ENCODE peak calls at places on chromosomes 12 and 14, in four cellular contexts. L, W, C and E are unnamed samples.

GRCh38 chr12:51409846-51410245 is 14.8 kb upstream of the SLC4A8 start:
- DNase-seq in L (no peak), W (no peak), C (no peak), E (no peak)

GRCh38 chr14:99981806-99982205 is 83.4 kb upstream of the EVL start:
- DNase-seq in L (no peak), W (no peak), C (no peak), E (no peak)

GRCh38 chr14:103546651-103547454 is 15.6 kb downstream of the BAG5 start:
- DNase-seq in L (no peak), W (peak; percentile 68), C (peak; percentile 66), E (no peak)

GRCh38 chr14:24713404-24713803 is 79.4 kb upstream of the GZMB start:
- DNase-seq in L (no peak), W (no peak), C (no peak), E (no peak)

GRCh38 chr12:68854078-68854468 is 46.1 kb downstream of the MDM2 start:
- DNase-seq in L (no peak), W (no peak), C (peak; percentile 31), E (no peak)

GRCh38 chr14:73825551-73826188 is 26.0 kb upstream of the PTGR2 start:
- DNase-seq in L (no peak), W (peak; percentile 67), C (peak; percentile 84), E (peak; percentile 28)

GRCh38 chr12:124947013-124947412 is 32.6 kb upstream of the UBC start:
- DNase-seq in L (no peak), W (no peak), C (no peak), E (no peak)

GRCh38 chr14:103135333-103136075 is 12.2 kb downstream of the TNFAIP2 start:
- DNase-seq in L (no peak), W (no peak), C (no peak), E (no peak)

GRCh38 chr14:21244546-21244945 is 24.7 kb downstream of the HNRNPC start:
- DNase-seq in L (no peak), W (no peak), C (peak; percentile 82), E (no peak)

GRCh38 chr14:103527408-103528157 is 1.4 kb upstream of the TRMT61A start:
- DNase-seq in L (no peak), W (no peak), C (peak; percentile 70), E (no peak)

GRCh38 chr12:132610051-132610759 is at the start of gene LRCOL1:
- DNase-seq in L (peak; percentile 28), W (no peak), C (no peak), E (peak; percentile 39)

GRCh38 chr12:92915365-92915764 is 13.7 kb downstream of the EEA1 start:
- DNase-seq in L (no peak), W (no peak), C (no peak), E (no peak)

GRCh38 chr12:93144109-93144508 is 215.0 kb upstream of the EEA1 start:
- DNase-seq in L (no peak), W (no peak), C (peak; percentile 81), E (no peak)

GRCh38 chr14:55160989-55161388 is 30.4 kb downstream of the DLGAP5 start:
- DNase-seq in L (no peak), W (no peak), C (peak; percentile 49), E (peak; percentile 21)

GRCh38 chr12:131035268-131035681 is 81.6 kb downstream of the ADGRD1 start:
- DNase-seq in L (no peak), W (no peak), C (peak; percentile 2), E (no peak)

GRCh38 chr14:66496188-66496807 is 10.1 kb downstream of the CCDC196 start:
- DNase-seq in L (no peak), W (no peak), C (peak; percentile 20), E (no peak)
- H3K4me3 ChIP-seq in L (no peak overlapping the region), W (no peak overlapping the region), C (no peak overlapping the region), E (no peak overlapping the region)

GRCh38 chr12:121797937-121798801 is 4.7 kb upstream of the RHOF start:
- DNase-seq in L (no peak), W (no peak), C (no peak), E (no peak)

GRCh38 chr12:121798807-121799174 is 5.0 kb upstream of the SETD1B start:
- DNase-seq in L (no peak), W (no peak), C (no peak), E (no peak)

GRCh38 chr12:121799842-121800693 is 3.7 kb upstream of the SETD1B start:
- DNase-seq in L (peak; percentile 51), W (peak; percentile 73), C (peak; percentile 95), E (no peak)

GRCh38 chr12:121800694-121801600 is 2.9 kb upstream of the SETD1B start:
- DNase-seq in L (no peak), W (peak; percentile 63), C (peak; percentile 91), E (no peak)

DNA sequence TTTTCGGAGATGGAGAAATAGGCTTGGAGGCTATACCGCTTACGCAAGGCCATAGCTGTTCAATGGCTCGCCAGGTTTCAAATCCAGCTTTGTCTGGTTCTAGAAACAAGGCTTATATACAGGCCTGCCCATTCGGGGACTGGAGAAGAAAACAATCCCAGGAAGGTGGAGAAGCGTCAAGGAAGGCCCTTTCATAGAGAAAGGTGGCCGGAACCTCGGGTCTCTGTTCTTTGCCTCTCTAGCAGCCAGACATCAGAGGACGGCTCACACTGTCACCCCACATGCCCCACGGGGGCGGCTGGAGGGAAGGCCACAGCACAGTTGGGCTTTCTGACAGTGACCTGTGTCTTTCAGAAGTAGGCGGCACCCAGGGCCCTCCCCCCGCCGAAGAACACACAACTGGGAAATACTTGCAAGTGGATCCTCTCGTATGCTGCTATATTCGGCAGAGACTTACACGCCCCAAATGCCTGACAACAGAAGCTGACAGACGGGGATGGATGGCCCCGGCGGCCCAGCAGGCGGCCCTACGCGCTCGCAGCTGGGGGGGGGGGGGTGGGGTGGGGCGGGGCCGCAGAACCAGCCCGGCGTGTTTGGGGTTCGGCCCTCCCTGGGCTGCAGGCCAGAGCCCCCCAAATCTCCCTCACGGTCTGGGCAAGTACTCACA is 4.5 kb upstream of the SETD1B start:
- DNase-seq in L (peak; percentile 61), W (no peak), C (peak; percentile 91), E (no peak)
- TF ChIP-seq CTCF in L (no peak), W (no peak), C (peak; percentile 1), E (no peak)

DNA sequence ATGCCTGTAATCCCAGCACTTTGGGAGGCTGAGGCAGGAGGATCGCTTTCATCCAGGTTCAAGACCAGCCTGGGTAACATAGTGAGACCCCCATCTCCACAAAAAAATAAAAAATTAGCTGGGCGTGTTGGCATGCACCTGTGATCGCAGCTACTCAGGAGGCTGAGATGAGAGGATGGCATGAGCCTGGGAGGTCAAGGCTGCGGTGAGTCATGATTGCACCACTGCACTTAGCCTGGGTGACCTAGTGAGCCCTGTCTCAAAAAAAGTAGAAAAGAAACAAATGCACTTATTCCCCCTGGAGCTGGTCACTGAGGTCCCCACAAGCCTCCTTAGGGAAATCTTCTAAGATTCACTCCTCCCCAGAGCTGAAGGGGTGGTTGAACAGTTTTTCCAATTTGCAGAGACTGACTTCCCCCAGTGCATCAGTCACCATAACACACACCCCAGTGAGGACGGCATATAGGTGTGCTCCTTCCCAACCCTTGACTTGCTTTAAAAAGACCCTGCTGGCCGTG is 1.6 kb downstream of the CD9 start:
- DNase-seq in L (no peak), W (no peak), C (no peak), E (no peak)
- H3K4me3 ChIP-seq in L (no peak overlapping the region), W (no peak overlapping the region), C (peak overlapping the region; percentile 98), E (no peak overlapping the region)

DNA sequence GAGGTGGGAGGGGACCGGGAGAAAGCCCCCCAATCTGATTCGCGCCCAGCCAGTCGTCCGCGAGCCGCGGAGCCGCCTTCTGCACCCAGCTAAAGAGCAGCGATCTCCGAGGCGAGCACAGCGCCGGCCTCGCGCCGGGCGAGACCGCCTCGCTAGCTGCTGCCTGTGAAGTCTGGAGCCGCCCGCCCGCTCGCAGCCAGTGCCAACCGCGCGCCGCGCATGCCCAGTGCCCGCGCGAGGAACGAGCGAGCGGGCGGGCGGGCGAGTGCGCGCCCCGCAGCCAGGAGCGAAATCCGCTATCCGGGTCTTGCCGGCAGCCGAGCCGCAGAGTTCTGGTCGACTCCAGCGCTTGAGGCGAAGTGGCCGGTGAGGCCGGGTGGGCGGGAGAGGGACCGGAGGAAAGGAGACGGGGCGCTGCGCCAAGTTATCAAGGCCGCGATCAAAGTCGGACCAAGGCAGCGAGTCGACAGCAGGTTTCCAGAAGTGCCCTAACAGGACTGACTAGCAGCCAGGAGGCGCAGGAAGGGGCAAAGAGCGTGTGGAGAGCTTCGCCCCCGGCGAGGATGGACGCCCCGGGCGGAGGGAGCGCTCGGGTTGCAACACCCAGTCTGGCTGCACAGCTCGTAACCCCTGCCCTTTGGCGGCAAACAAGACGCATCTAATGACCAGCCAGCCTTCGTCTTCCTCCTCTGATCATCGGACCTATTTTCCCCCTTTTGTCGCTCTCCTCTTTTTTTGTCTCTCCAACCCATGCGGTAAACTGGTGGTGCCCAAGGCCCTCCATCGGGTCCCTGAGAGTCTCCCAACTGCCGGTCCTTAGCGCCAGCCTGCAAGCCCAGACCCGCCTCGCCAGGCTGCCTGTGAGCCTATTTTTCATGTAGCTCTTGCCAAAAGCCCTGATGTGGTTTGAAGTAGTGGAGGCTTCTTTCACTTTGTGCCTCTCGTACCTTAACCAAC is at the start of gene EPS8:
- DNase-seq in L (no peak), W (peak; percentile 82), C (peak; percentile 90), E (peak; percentile 66)
- TF ChIP-seq CTCF in L (no peak), W (no peak), C (peak; percentile 9), E (peak; percentile 17)

GRCh38 chr12:86697916-86698315 is 441.7 kb upstream of the MGAT4C start:
- DNase-seq in L (no peak), W (no peak), C (no peak), E (no peak)

DNA sequence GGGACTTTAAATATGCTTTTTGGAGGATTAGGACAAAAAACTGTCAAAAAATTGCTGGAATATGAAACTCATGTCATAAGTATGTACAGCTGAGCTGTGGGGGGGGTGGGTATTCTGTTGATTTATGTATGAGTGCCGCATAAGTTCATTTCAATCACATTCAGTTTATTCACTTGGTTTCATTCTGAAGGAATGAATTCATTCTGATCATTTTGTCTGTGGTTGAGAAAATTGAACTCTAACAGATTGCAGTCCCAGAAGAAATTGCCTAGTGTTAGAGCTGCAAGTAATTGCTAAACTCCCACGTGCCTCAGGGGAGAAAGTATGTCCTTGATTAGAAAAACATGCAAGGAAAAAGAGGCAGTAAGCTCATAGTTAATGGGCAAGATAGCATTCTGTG is 442.4 kb upstream of the MGAT4C start:
- DNase-seq in L (peak; percentile 66), W (no peak), C (no peak), E (peak; percentile 55)
- H3K4me3 ChIP-seq in L (no peak overlapping the region), W (no peak overlapping the region), C (no peak overlapping the region), E (no peak overlapping the region)

GRCh38 chr12:38053655-38054464 is 262.7 kb upstream of the ALG10B start:
- DNase-seq in L (no peak), W (no peak), C (peak; percentile 46), E (no peak)
- TF ChIP-seq CTCF in L (no peak), W (no peak), C (no peak), E (peak; percentile 30)